ENCODE peak calls at places on chromosomes 13 and 19, in five cellular contexts. One of them, this sample, is unnamed.

GRCh38 chr13:44955421-44955820 is 33.9 kb downstream of the NUFIP1 start:
- DNase-seq in fibroblast of gingiva: no peak
- DNase-seq in fibroblast of mammary gland: no peak
- DNase-seq in memory B cell: no peak
- DNase-seq in Caco-2: no peak
- DNase-seq in this sample: no peak

GRCh38 chr19:41219924-41220567 is 1.0 kb downstream of the AXL start:
- DNase-seq in memory B cell: no peak
- DNase-seq in fibroblast of mammary gland: peak
- DNase-seq in fibroblast of gingiva: peak
- DNase-seq in Caco-2: no peak
- DNase-seq in this sample: no peak

GRCh38 chr13:26679945-26680516 is 80.6 kb downstream of the GPR12 start:
- DNase-seq in Caco-2: no peak
- DNase-seq in memory B cell: no peak
- DNase-seq in fibroblast of gingiva: peak
- DNase-seq in fibroblast of mammary gland: peak
- DNase-seq in this sample: no peak

GRCh38 chr13:23867027-23867491 is 22.1 kb downstream of the MIPEP start:
- DNase-seq in fibroblast of gingiva: no peak
- DNase-seq in Caco-2: no peak
- DNase-seq in memory B cell: no peak
- DNase-seq in fibroblast of mammary gland: peak
- DNase-seq in this sample: no peak

GRCh38 chr13:32311188-32311897 is 3.8 kb downstream of the ZAR1L start:
- DNase-seq in fibroblast of gingiva: no peak
- DNase-seq in Caco-2: no peak
- DNase-seq in fibroblast of mammary gland: no peak
- DNase-seq in memory B cell: no peak
- DNase-seq in this sample: no peak

GRCh38 chr19:37719111-37719926 is at the start of gene ZNF607:
- DNase-seq in memory B cell: peak
- DNase-seq in fibroblast of gingiva: peak
- DNase-seq in fibroblast of mammary gland: peak
- DNase-seq in Caco-2: peak
- DNase-seq in this sample: peak

GRCh38 chr19:51003316-51003715 is 1.9 kb upstream of the KLK8 start:
- DNase-seq in Caco-2: no peak
- DNase-seq in fibroblast of gingiva: no peak
- DNase-seq in memory B cell: no peak
- DNase-seq in fibroblast of mammary gland: no peak
- DNase-seq in this sample: no peak

GRCh38 chr13:30510091-30510490 is 44.4 kb upstream of the HMGB1 start:
- DNase-seq in Caco-2: no peak
- DNase-seq in fibroblast of gingiva: no peak
- DNase-seq in fibroblast of mammary gland: no peak
- DNase-seq in memory B cell: no peak
- DNase-seq in this sample: no peak

GRCh38 chr19:35716985-35717664 is 678 bp upstream of the KMT2B start:
- DNase-seq in fibroblast of gingiva: peak
- DNase-seq in fibroblast of mammary gland: peak
- DNase-seq in Caco-2: peak
- DNase-seq in memory B cell: peak
- DNase-seq in this sample: peak

GRCh38 chr19:47228168-47228936 is 2.6 kb downstream of the BBC3 start:
- DNase-seq in fibroblast of gingiva: no peak
- DNase-seq in Caco-2: peak
- DNase-seq in fibroblast of mammary gland: no peak
- DNase-seq in memory B cell: peak
- DNase-seq in this sample: peak

GRCh38 chr13:97003071-97003470 is 8.8 kb upstream of the OXGR1 start:
- DNase-seq in memory B cell: no peak
- DNase-seq in fibroblast of mammary gland: peak
- DNase-seq in Caco-2: no peak
- DNase-seq in fibroblast of gingiva: no peak
- DNase-seq in this sample: no peak

GRCh38 chr13:99970761-99971575 is 599 bp downstream of the ZIC5 start:
- DNase-seq in fibroblast of mammary gland: no peak
- DNase-seq in Caco-2: peak
- DNase-seq in fibroblast of gingiva: no peak
- DNase-seq in memory B cell: peak
- DNase-seq in this sample: no peak

GRCh38 chr13:74006666-74007065 is 127.5 kb downstream of the KLF12 start:
- DNase-seq in memory B cell: no peak
- DNase-seq in fibroblast of mammary gland: no peak
- DNase-seq in Caco-2: no peak
- DNase-seq in fibroblast of gingiva: no peak
- DNase-seq in this sample: no peak

GRCh38 chr13:50365683-50366391 is 350.6 kb downstream of the KCNRG start:
- DNase-seq in fibroblast of gingiva: peak
- DNase-seq in memory B cell: no peak
- DNase-seq in Caco-2: no peak
- DNase-seq in fibroblast of mammary gland: no peak
- DNase-seq in this sample: peak

GRCh38 chr19:55372316-55373081 is 2.2 kb upstream of the IL11 start:
- DNase-seq in memory B cell: no peak
- DNase-seq in Caco-2: peak
- DNase-seq in fibroblast of gingiva: no peak
- DNase-seq in fibroblast of mammary gland: peak
- DNase-seq in this sample: no peak

GRCh38 chr19:55519461-55520311 is 17.2 kb downstream of the SBK2 start:
- DNase-seq in Caco-2: no peak
- DNase-seq in fibroblast of mammary gland: peak
- DNase-seq in fibroblast of gingiva: peak
- DNase-seq in memory B cell: no peak
- DNase-seq in this sample: no peak

GRCh38 chr13:50535050-50535449 is 308.4 kb downstream of the DLEU7 start:
- DNase-seq in memory B cell: no peak
- DNase-seq in Caco-2: no peak
- DNase-seq in fibroblast of gingiva: no peak
- DNase-seq in fibroblast of mammary gland: no peak
- DNase-seq in this sample: no peak

GRCh38 chr13:92806215-92806614 is 420.4 kb upstream of the GPC6 start:
- DNase-seq in fibroblast of mammary gland: peak
- DNase-seq in Caco-2: no peak
- DNase-seq in memory B cell: no peak
- DNase-seq in fibroblast of gingiva: no peak
- DNase-seq in this sample: no peak

GRCh38 chr13:100532836-100533435 is 55.7 kb downstream of the GGACT start:
- DNase-seq in fibroblast of gingiva: no peak
- DNase-seq in memory B cell: no peak
- DNase-seq in Caco-2: no peak
- DNase-seq in fibroblast of mammary gland: no peak
- DNase-seq in this sample: no peak

GRCh38 chr13:92137519-92137918 is 739.1 kb downstream of the GPC5 start:
- DNase-seq in Caco-2: no peak
- DNase-seq in fibroblast of mammary gland: peak
- DNase-seq in memory B cell: no peak
- DNase-seq in fibroblast of gingiva: no peak
- DNase-seq in this sample: no peak

GRCh38 chr19:1567848-1568227 is 287 bp downstream of the MEX3D start:
- DNase-seq in fibroblast of mammary gland: no peak
- DNase-seq in fibroblast of gingiva: no peak
- DNase-seq in memory B cell: no peak
- DNase-seq in Caco-2: no peak
- DNase-seq in this sample: no peak

GRCh38 chr13:83943530-83944279 is 61.4 kb upstream of the SLITRK1 start:
- DNase-seq in Caco-2: no peak
- DNase-seq in fibroblast of mammary gland: no peak
- DNase-seq in fibroblast of gingiva: no peak
- DNase-seq in memory B cell: no peak
- DNase-seq in this sample: no peak

GRCh38 chr13:114285166-114285808 is 3.9 kb downstream of the UPF3A start:
- DNase-seq in Caco-2: no peak
- DNase-seq in fibroblast of gingiva: no peak
- DNase-seq in fibroblast of mammary gland: peak
- DNase-seq in memory B cell: no peak
- DNase-seq in this sample: no peak

GRCh38 chr13:65784088-65784816 is 1445.9 kb downstream of the PCDH9 start:
- DNase-seq in fibroblast of gingiva: no peak
- DNase-seq in Caco-2: no peak
- DNase-seq in memory B cell: no peak
- DNase-seq in fibroblast of mammary gland: no peak
- DNase-seq in this sample: no peak

GRCh38 chr13:77515785-77516184 is 19.7 kb upstream of the SCEL start:
- DNase-seq in fibroblast of gingiva: no peak
- DNase-seq in fibroblast of mammary gland: no peak
- DNase-seq in Caco-2: no peak
- DNase-seq in memory B cell: no peak
- DNase-seq in this sample: no peak

GRCh38 chr13:46181799-46182490 is at the start of gene LCP1:
- DNase-seq in Caco-2: peak
- DNase-seq in fibroblast of mammary gland: no peak
- DNase-seq in fibroblast of gingiva: no peak
- DNase-seq in memory B cell: peak
- DNase-seq in this sample: peak

GRCh38 chr19:40220674-40221073 is 2.5 kb upstream of the TTC9B start:
- DNase-seq in memory B cell: no peak
- DNase-seq in fibroblast of mammary gland: no peak
- DNase-seq in Caco-2: no peak
- DNase-seq in fibroblast of gingiva: no peak
- DNase-seq in this sample: no peak

GRCh38 chr19:40799558-40800338 is 757 bp downstream of the EGLN2 start:
- DNase-seq in fibroblast of mammary gland: no peak
- DNase-seq in memory B cell: no peak
- DNase-seq in fibroblast of gingiva: no peak
- DNase-seq in Caco-2: peak
- DNase-seq in this sample: no peak

GRCh38 chr13:41931337-41931736 is 29.6 kb downstream of the VWA8 start:
- DNase-seq in fibroblast of gingiva: peak
- DNase-seq in fibroblast of mammary gland: peak
- DNase-seq in memory B cell: no peak
- DNase-seq in Caco-2: no peak
- DNase-seq in this sample: no peak

GRCh38 chr13:106859505-106859904 is 291.6 kb upstream of the ARGLU1 start:
- DNase-seq in memory B cell: no peak
- DNase-seq in Caco-2: peak
- DNase-seq in fibroblast of mammary gland: no peak
- DNase-seq in fibroblast of gingiva: no peak
- DNase-seq in this sample: no peak

GRCh38 chr19:18768046-18768771 is 22.9 kb downstream of the COMP start:
- DNase-seq in memory B cell: no peak
- DNase-seq in fibroblast of mammary gland: no peak
- DNase-seq in fibroblast of gingiva: no peak
- DNase-seq in Caco-2: no peak
- DNase-seq in this sample: no peak